ENCODE peak calls at places on chromosomes 5 and 9, in six cellular contexts. G, K, X, I, J and H are unnamed samples.

GRCh38 chr9:36486933-36487481 is 85.7 kb upstream of the MELK start:
- DNase-seq in J (peak), G (peak), I (peak), K (no peak), X (peak), H (peak)

GRCh38 chr5:131965826-131966415 is 20.5 kb upstream of the MEIKIN start:
- DNase-seq in G (no peak), X (no peak), K (no peak), I (no peak), J (no peak), H (no peak)

GRCh38 chr9:109064963-109065701 is 51.8 kb upstream of the CTNNAL1 start:
- DNase-seq in I (no peak), K (no peak), X (no peak), G (no peak), J (no peak), H (no peak)

GRCh38 chr5:151270599-151270998 is 17.6 kb downstream of the GM2A start:
- DNase-seq in I (no peak), G (no peak), J (no peak), X (no peak), K (no peak), H (no peak)

GRCh38 chr9:81037889-81038288 is 651.5 kb downstream of the TLE1 start:
- DNase-seq in I (no peak), G (no peak), K (no peak), J (no peak), X (no peak), H (no peak)

GRCh38 chr5:171137768-171138540 is 171.1 kb upstream of the TLX3 start:
- DNase-seq in G (no peak), J (no peak), K (no peak), X (no peak), I (no peak), H (no peak)

GRCh38 chr9:80028501-80028900 is 456.7 kb downstream of the TLE4 start:
- DNase-seq in I (no peak), X (no peak), K (no peak), G (no peak), J (no peak), H (no peak)

GRCh38 chr5:135598691-135599395 is 20.1 kb upstream of the CXCL14 start:
- DNase-seq in X (no peak), G (no peak), I (no peak), K (no peak), J (no peak), H (no peak)

GRCh38 chr9:79862921-79863890 is 291.4 kb downstream of the TLE4 start:
- DNase-seq in X (no peak), G (no peak), K (no peak), I (no peak), J (no peak), H (no peak)

GRCh38 chr9:26975728-26976707 is 19.8 kb downstream of the IFT74 start:
- DNase-seq in K (peak), I (no peak), G (no peak), X (no peak), J (no peak), H (no peak)

GRCh38 chr9:3434594-3434993 is 91.2 kb downstream of the RFX3 start:
- DNase-seq in J (no peak), K (no peak), X (no peak), I (no peak), G (no peak), H (no peak)

GRCh38 chr9:87119328-87119881 is 172.1 kb upstream of the GAS1 start:
- DNase-seq in X (no peak), I (no peak), G (no peak), J (no peak), K (no peak), H (no peak)